ENCODE peak calls at places on chromosomes 7 and 10, in six cellular contexts. S is IMR-90, L is neuronal stem cell, I is mesenchymal stem cell, B is trophoblast cell, F is H1. D is an unnamed sample.

GRCh38 chr10:95321554-95322301 is 30.9 kb upstream of the PDLIM1 start:
- DNase-seq in B (no peak), L (no peak), S (no peak), F (no peak), I (no peak), D (no peak)

GRCh38 chr7:48274662-48275061 is 103.4 kb downstream of the ABCA13 start:
- DNase-seq in I (peak), B (no peak), S (peak), L (no peak), F (no peak), D (no peak)

GRCh38 chr10:104614245-104614831 is 26.8 kb upstream of the SORCS3 start:
- DNase-seq in I (no peak), F (peak), L (no peak), S (peak), B (peak), D (peak)

GRCh38 chr7:26987338-26987737 is 108.5 kb downstream of the HOXA1 start:
- DNase-seq in B (no peak), L (no peak), F (no peak), I (no peak), S (no peak), D (no peak)

GRCh38 chr7:127447326-127447945 is 54.9 kb upstream of the ZNF800 start:
- DNase-seq in L (no peak), S (peak), B (peak), I (peak), F (peak), D (peak)

GRCh38 chr7:106736123-106736507 is 75.2 kb upstream of the CCDC71L start:
- DNase-seq in B (no peak), I (no peak), F (no peak), L (no peak), S (no peak), D (no peak)

GRCh38 chr10:115898242-115898641 is 374.8 kb downstream of the GFRA1 start:
- DNase-seq in I (no peak), B (no peak), L (no peak), S (no peak), F (no peak), D (no peak)

GRCh38 chr7:44078521-44078920 is 3.8 kb downstream of the POLM start:
- DNase-seq in I (no peak), B (no peak), S (no peak), L (no peak), F (no peak), D (no peak)

GRCh38 chr7:129877146-129877792 is 75.5 kb downstream of the UBE2H start:
- DNase-seq in S (no peak), B (no peak), L (no peak), F (no peak), I (peak), D (no peak)

GRCh38 chr7:125878990-125879389 is 949.4 kb upstream of the POT1 start:
- DNase-seq in I (peak), B (no peak), S (no peak), F (no peak), L (no peak), D (no peak)

GRCh38 chr10:132069122-132069848 is 3.5 kb downstream of the JAKMIP3 start:
- DNase-seq in S (no peak), L (no peak), B (no peak), I (no peak), F (no peak), D (no peak)

GRCh38 chr7:22435105-22435504 is 64.9 kb downstream of the STEAP1B start:
- DNase-seq in L (no peak), F (no peak), S (no peak), I (no peak), B (no peak), D (no peak)

GRCh38 chr10:31419394-31420063 is 100.5 kb downstream of the ZEB1 start:
- DNase-seq in S (peak), F (no peak), B (peak), I (peak), L (no peak), D (no peak)

GRCh38 chr7:151822541-151823181 is 54.3 kb downstream of the PRKAG2 start:
- DNase-seq in S (no peak), L (no peak), B (no peak), I (no peak), F (no peak), D (no peak)

GRCh38 chr10:22278441-22278782 is 37.8 kb upstream of the COMMD3 start:
- DNase-seq in B (peak), S (no peak), I (no peak), L (no peak), F (no peak), D (no peak)

GRCh38 chr10:122186822-122187810 is 84.0 kb upstream of the BTBD16 start:
- DNase-seq in S (peak), B (peak), I (no peak), F (no peak), L (no peak), D (no peak)

GRCh38 chr10:7233259-7233991 is 177.4 kb downstream of the SFMBT2 start:
- DNase-seq in F (no peak), B (peak), L (no peak), S (no peak), I (peak), D (no peak)
- H3K14ac ChIP-seq in F (no peak), B (no peak), L (no peak), S (no peak), I (no peak), D (peak)

DNA sequence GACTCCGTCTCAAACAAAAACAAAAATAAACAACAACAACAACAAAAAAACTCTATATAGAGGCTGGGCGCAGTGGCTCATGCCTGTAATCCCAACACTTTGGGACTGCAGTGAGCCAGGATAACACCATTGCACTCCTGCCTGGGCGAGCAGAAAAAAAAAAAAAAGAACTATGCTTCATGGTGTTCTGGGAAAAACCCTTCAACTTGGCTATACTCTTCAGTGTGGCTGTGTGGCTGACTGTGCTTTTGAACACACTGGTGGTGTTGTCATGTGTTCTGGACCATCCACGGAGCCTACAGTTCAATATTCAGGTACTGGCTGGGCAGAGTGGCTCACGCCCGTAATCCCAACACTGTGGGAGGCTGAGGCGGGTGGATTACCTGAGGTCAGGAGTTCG is 26.5 kb downstream of the SNX8 start:
- DNase-seq in I (no peak), L (no peak), F (no peak), B (no peak), S (no peak), D (no peak)
- H3K14ac ChIP-seq in I (no peak), L (no peak), F (no peak), B (no peak), S (no peak), D (no peak)

DNA sequence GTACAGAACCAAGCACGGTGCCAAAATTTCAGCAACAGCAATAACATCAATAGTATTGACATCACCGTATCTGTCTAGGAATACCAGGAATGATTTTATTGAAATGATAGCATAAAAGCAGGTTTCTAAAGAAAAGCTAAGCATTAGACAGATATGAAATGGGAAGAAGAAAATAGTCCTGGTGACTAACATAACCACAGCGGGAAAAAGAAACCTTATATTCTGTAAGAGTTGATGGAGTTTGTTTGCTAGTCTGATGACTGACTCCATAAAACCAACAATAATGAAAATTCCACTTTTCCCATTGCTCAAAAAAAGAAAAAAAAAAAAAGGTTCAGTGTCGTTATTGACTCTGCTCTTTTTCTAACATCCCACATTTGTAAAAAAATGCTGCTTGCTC is 668.3 kb downstream of the IPMK start:
- DNase-seq in B (no peak), I (no peak), S (no peak), L (no peak), F (no peak), D (no peak)
- H3K14ac ChIP-seq in B (no peak), I (no peak), S (no peak), L (no peak), F (no peak), D (no peak)

GRCh38 chr10:25080880-25081581 is 64.6 kb downstream of the THNSL1 start:
- DNase-seq in B (peak), F (peak), S (peak), L (peak), I (peak), D (peak)
- H3K14ac ChIP-seq in B (no peak), F (no peak), S (no peak), L (no peak), I (no peak), D (no peak)

GRCh38 chr7:39421661-39422060 is 144.5 kb upstream of the YAE1 start:
- DNase-seq in I (no peak), S (no peak), F (no peak), L (no peak), B (no peak), D (no peak)
- H3K14ac ChIP-seq in I (no peak), S (no peak), F (no peak), L (no peak), B (no peak), D (no peak)

D was measured in H9.